ENCODE peak calls at places on chromosomes 13 and 19, in eight cellular contexts. N, V, L, B, G, O, P and H are unnamed samples.

GRCh38 chr13:46348976-46349375 is 38.1 kb downstream of the RUBCNL start:
- DNase-seq in N (no peak), V (no peak), L (peak; percentile 67), B (no peak), G (no peak), O (no peak), P (no peak), H (no peak)

GRCh38 chr19:12085074-12085818 is 20.7 kb downstream of the ZNF844 start:
- DNase-seq in N (no peak), V (no peak), L (no peak), B (no peak), G (no peak), O (no peak), P (no peak), H (no peak)

GRCh38 chr13:95509521-95510315 is 42.8 kb upstream of the CLDN10 start:
- DNase-seq in N (no peak), V (no peak), L (peak; percentile 50), B (no peak), G (peak; percentile 67), O (no peak), P (no peak), H (no peak)

GRCh38 chr19:17625980-17626379 is 62.2 kb downstream of the UNC13A start:
- DNase-seq in N (no peak), V (no peak), L (no peak), B (no peak), G (no peak), O (no peak), P (no peak), H (no peak)

GRCh38 chr13:113930711-113931637 is 42.9 kb downstream of the C13orf46 start:
- DNase-seq in N (no peak), V (no peak), L (no peak), B (no peak), G (no peak), O (peak; percentile 32), P (peak; percentile 51), H (peak; percentile 38)

GRCh38 chr13:44312898-44313551 is 60.6 kb upstream of the SERP2 start:
- DNase-seq in N (no peak), V (no peak), L (peak; percentile 96), B (peak; percentile 14), G (no peak), O (no peak), P (peak; percentile 11), H (no peak)

GRCh38 chr13:50400035-50400726 is 384.9 kb downstream of the KCNRG start:
- DNase-seq in N (peak; percentile 88), V (no peak), L (peak; percentile 28), B (no peak), G (no peak), O (no peak), P (no peak), H (no peak)

GRCh38 chr19:40510526-40511115 is 43.8 kb downstream of the SPTBN4 start:
- DNase-seq in N (no peak), V (no peak), L (no peak), B (no peak), G (no peak), O (no peak), P (no peak), H (no peak)

GRCh38 chr13:76556632-76557031 is 329.6 kb downstream of the KCTD12 start:
- DNase-seq in N (no peak), V (no peak), L (no peak), B (no peak), G (no peak), O (no peak), P (no peak), H (no peak)

GRCh38 chr19:44645407-44646048 is 1.8 kb downstream of the PVR start:
- DNase-seq in N (no peak), V (no peak), L (no peak), B (no peak), G (no peak), O (no peak), P (no peak), H (no peak)

GRCh38 chr19:4014541-4015491 is 7.3 kb downstream of the PIAS4 start:
- DNase-seq in N (no peak), V (no peak), L (no peak), B (no peak), G (no peak), O (no peak), P (peak; percentile 11), H (peak; percentile 20)

GRCh38 chr13:85174291-85174690 is 624.9 kb downstream of the SLITRK6 start:
- DNase-seq in N (no peak), V (no peak), L (no peak), B (no peak), G (no peak), O (no peak), P (no peak), H (no peak)

GRCh38 chr19:41870401-41870873 is 6.6 kb upstream of the CD79A start:
- DNase-seq in N (no peak), V (no peak), L (peak; percentile 37), B (no peak), G (peak; percentile 15), O (no peak), P (no peak), H (no peak)

GRCh38 chr19:5166262-5166661 is 174.3 kb downstream of the PTPRS start:
- DNase-seq in N (no peak), V (no peak), L (peak; percentile 62), B (peak; percentile 25), G (no peak), O (no peak), P (no peak), H (no peak)

GRCh38 chr13:112222971-112223370 is 153.2 kb upstream of the SPACA7 start:
- DNase-seq in N (no peak), V (no peak), L (no peak), B (no peak), G (no peak), O (no peak), P (no peak), H (no peak)

GRCh38 chr19:28516415-28516872 is 696.5 kb downstream of the UQCRFS1 start:
- DNase-seq in N (no peak), V (no peak), L (no peak), B (no peak), G (no peak), O (no peak), P (no peak), H (no peak)

GRCh38 chr19:36152061-36152885 is at the start of gene COX7A1:
- DNase-seq in N (no peak), V (no peak), L (peak; percentile 41), B (no peak), G (no peak), O (no peak), P (no peak), H (no peak)

GRCh38 chr13:21752501-21752900 is 81.6 kb downstream of the FGF9 start:
- DNase-seq in N (no peak), V (no peak), L (no peak), B (no peak), G (no peak), O (no peak), P (no peak), H (no peak)

GRCh38 chr19:11480081-11480926 is 542 bp downstream of the ELAVL3 start:
- DNase-seq in N (no peak), V (peak; percentile 10), L (no peak), B (no peak), G (no peak), O (no peak), P (no peak), H (no peak)

GRCh38 chr13:79686441-79686840 is 205.5 kb downstream of the NDFIP2 start:
- DNase-seq in N (no peak), V (no peak), L (no peak), B (no peak), G (no peak), O (no peak), P (no peak), H (no peak)

GRCh38 chr19:4754248-4754647 is 30.6 kb upstream of the DPP9 start:
- DNase-seq in N (no peak), V (no peak), L (no peak), B (no peak), G (no peak), O (no peak), P (no peak), H (no peak)

GRCh38 chr19:1253514-1254080 is 5.2 kb downstream of the MIDN start:
- DNase-seq in N (no peak), V (no peak), L (no peak), B (no peak), G (no peak), O (no peak), P (no peak), H (no peak)

GRCh38 chr19:51489113-51489512 is 10.8 kb downstream of the CEACAM18 start:
- DNase-seq in N (no peak), V (no peak), L (no peak), B (no peak), G (no peak), O (no peak), P (peak; percentile 31), H (no peak)

GRCh38 chr19:873084-874019 is 13.9 kb downstream of the CFD start:
- DNase-seq in N (no peak), V (no peak), L (no peak), B (no peak), G (no peak), O (peak; percentile 74), P (peak; percentile 73), H (peak; percentile 73)

GRCh38 chr19:12796146-12797071 is 5.1 kb downstream of the JUNB start:
- DNase-seq in N (no peak), V (peak; percentile 68), L (peak; percentile 69), B (no peak), G (peak; percentile 71), O (peak; percentile 46), P (no peak), H (peak; percentile 67)

GRCh38 chr19:31223805-31224534 is 125.3 kb downstream of the TSHZ3 start:
- DNase-seq in N (no peak), V (no peak), L (peak; percentile 93), B (no peak), G (no peak), O (no peak), P (no peak), H (no peak)

GRCh38 chr13:43266953-43267615 is 243.7 kb downstream of the DNAJC15 start:
- DNase-seq in N (no peak), V (no peak), L (no peak), B (no peak), G (no peak), O (no peak), P (no peak), H (no peak)

GRCh38 chr19:10402441-10403038 is 802 bp downstream of the CDC37 start:
- DNase-seq in N (no peak), V (no peak), L (no peak), B (no peak), G (no peak), O (no peak), P (no peak), H (no peak)